ENCODE peak calls at places on chromosomes 5 and 9, in six cellular contexts. Q is GM10248, W is cardiac muscle cell, E is A549, R is choroid plexus epithelial cell, Y is IMR-90. C is an unnamed sample.
A peak's percentile ranks its signal among the peaks of the same experiment; 100 is the strongest.

GRCh38 chr5:43063731-43064171 is 23.6 kb upstream of the ANXA2R start:
- DNase-seq in E (peak; percentile 76), W (no peak), Y (no peak), R (peak; percentile 38), Q (no peak), C (no peak)

GRCh38 chr9:113238859-113239231 is 17.5 kb downstream of the SLC31A1 start:
- DNase-seq in E (no peak), Y (no peak), W (no peak), Q (no peak), R (no peak), C (no peak)

GRCh38 chr5:168295574-168296201 is 4.2 kb downstream of the WWC1 start:
- DNase-seq in Y (peak; percentile 82), E (peak; percentile 68), W (peak; percentile 71), R (peak; percentile 85), Q (no peak), C (no peak)

GRCh38 chr5:174801798-174802197 is 77.4 kb downstream of the MSX2 start:
- DNase-seq in Q (no peak), E (no peak), Y (no peak), R (no peak), W (no peak), C (no peak)

GRCh38 chr9:127682351-127683136 is 24.2 kb upstream of the CFAP157 start:
- DNase-seq in Y (no peak), Q (no peak), W (no peak), R (no peak), E (no peak), C (no peak)

GRCh38 chr5:5584751-5585150 is 162.3 kb downstream of the ICE1 start:
- DNase-seq in Q (no peak), Y (no peak), E (no peak), W (no peak), R (no peak), C (no peak)

GRCh38 chr5:61965495-61965894 is 340.5 kb upstream of the KIF2A start:
- DNase-seq in Y (no peak), Q (no peak), R (no peak), E (no peak), W (no peak), C (no peak)

GRCh38 chr5:129904667-129905466 is 602 bp downstream of the CHSY3 start:
- DNase-seq in E (peak; percentile 5), W (peak; percentile 40), R (peak; percentile 23), Y (no peak), Q (no peak), C (peak; percentile 52)

GRCh38 chr5:68046445-68046844 is 169.1 kb upstream of the PIK3R1 start:
- DNase-seq in Y (peak; percentile 98), E (peak; percentile 67), R (peak; percentile 99), Q (no peak), W (no peak), C (no peak)

GRCh38 chr5:178116406-178116885 is 3.1 kb downstream of the N4BP3 start:
- DNase-seq in Y (no peak), E (no peak), Q (peak; percentile 70), W (peak; percentile 44), R (no peak), C (peak; percentile 79)

GRCh38 chr9:83106272-83106671 is 43.3 kb upstream of the RASEF start:
- DNase-seq in R (no peak), Q (no peak), Y (no peak), W (no peak), E (peak; percentile 4), C (no peak)

GRCh38 chr9:36319806-36320205 is 61.6 kb upstream of the GNE start:
- DNase-seq in R (no peak), E (peak; percentile 93), W (no peak), Y (no peak), Q (no peak), C (no peak)

GRCh38 chr5:170315154-170315553 is 17.6 kb upstream of the LCP2 start:
- DNase-seq in Y (no peak), E (no peak), R (peak; percentile 51), W (peak; percentile 21), Q (no peak), C (no peak)

GRCh38 chr5:1778138-1779020 is 21.3 kb downstream of the MRPL36 start:
- DNase-seq in E (no peak), W (no peak), Y (no peak), R (no peak), Q (no peak), C (no peak)

GRCh38 chr9:21348430-21348829 is 2.3 kb downstream of the IFNA6 start:
- DNase-seq in E (no peak), W (no peak), Q (no peak), Y (no peak), R (no peak), C (no peak)

GRCh38 chr5:124924729-124925128 is 178.3 kb upstream of the ZNF608 start:
- DNase-seq in R (no peak), W (no peak), Y (no peak), Q (no peak), E (no peak), C (no peak)

GRCh38 chr9:98795970-98796363 is 388 bp downstream of the ANKS6 start:
- DNase-seq in E (no peak), Q (peak; percentile 43), Y (no peak), R (no peak), W (peak; percentile 42), C (no peak)

GRCh38 chr9:79014929-79015699 is 556.7 kb upstream of the TLE4 start:
- DNase-seq in W (no peak), Y (no peak), Q (no peak), E (peak; percentile 30), R (no peak), C (no peak)

GRCh38 chr5:136772541-136772940 is 407.2 kb upstream of the TRPC7 start:
- DNase-seq in W (no peak), Y (no peak), Q (no peak), R (no peak), E (no peak), C (no peak)

DNA sequence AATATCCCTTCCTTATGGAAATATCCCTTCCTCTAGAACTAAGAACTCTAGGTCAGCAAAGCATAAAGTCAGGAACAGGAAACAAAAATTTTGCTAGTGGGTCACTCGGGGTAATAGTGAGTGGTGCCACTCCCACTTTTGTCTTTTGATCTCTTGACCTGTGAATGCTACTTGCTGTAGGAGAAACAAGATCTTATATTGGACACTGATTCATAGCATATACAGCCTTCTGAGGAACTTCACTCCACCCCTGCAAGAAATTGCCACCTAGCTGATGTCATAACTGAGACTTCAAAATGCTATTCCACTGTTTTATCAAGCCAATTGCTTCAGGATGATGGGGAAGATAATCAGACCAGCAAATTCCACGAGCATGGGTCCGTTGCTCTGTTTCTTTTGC is 53.3 kb upstream of the PRSS3 start:
- DNase-seq in R (no peak), Y (no peak), Q (no peak), W (no peak), E (no peak), C (no peak)
- TF ChIP-seq CTCF in R (no peak), Y (no peak), Q (no peak), W (no peak), E (no peak), C (no peak)

GRCh38 chr9:107367727-107368502 is 84.8 kb downstream of the RAD23B start:
- DNase-seq in R (peak; percentile 39), Q (no peak), E (no peak), W (no peak), Y (no peak), C (no peak)
- TF ChIP-seq CTCF in R (no peak), Q (no peak), E (no peak), W (no peak), Y (no peak), C (no peak)

GRCh38 chr5:173056783-173057061 is 570 bp downstream of the CREBRF start:
- DNase-seq in E (no peak), Q (peak; percentile 73), R (no peak), W (no peak), Y (no peak), C (peak; percentile 81)

GRCh38 chr5:173057062-173057924 is 1.1 kb downstream of the CREBRF start:
- DNase-seq in Q (peak; percentile 98), E (peak; percentile 99), W (peak; percentile 100), R (peak; percentile 99), Y (peak; percentile 97), C (peak; percentile 96)

GRCh38 chr5:173055042-173055721 is 970 bp upstream of the CREBRF start:
- DNase-seq in Q (no peak), W (no peak), E (no peak), R (no peak), Y (no peak), C (no peak)

GRCh38 chr5:173055983-173056782 is at the start of gene CREBRF:
- DNase-seq in R (peak; percentile 98), Q (peak; percentile 96), W (peak; percentile 97), E (peak; percentile 94), Y (peak; percentile 94), C (peak; percentile 95)

DNA sequence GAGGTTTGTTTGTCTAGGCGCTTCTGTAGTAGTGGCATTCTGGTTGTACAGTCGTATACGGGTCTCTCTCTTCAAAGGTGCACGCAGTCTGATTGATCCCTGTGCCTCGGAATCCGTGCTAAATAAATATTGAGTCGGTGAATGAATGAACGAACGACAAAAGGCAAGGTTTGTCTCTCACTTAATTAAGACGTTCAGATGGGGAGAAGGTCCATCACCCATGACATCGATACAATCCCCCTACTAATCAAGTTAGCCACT is 500 bp upstream of the CREBRF start:
- DNase-seq in Y (no peak), W (peak; percentile 3), E (no peak), R (no peak), Q (no peak), C (no peak)
- TF ChIP-seq CTCF in Y (no peak), W (no peak), E (no peak), R (no peak), Q (no peak), C (no peak)

DNA sequence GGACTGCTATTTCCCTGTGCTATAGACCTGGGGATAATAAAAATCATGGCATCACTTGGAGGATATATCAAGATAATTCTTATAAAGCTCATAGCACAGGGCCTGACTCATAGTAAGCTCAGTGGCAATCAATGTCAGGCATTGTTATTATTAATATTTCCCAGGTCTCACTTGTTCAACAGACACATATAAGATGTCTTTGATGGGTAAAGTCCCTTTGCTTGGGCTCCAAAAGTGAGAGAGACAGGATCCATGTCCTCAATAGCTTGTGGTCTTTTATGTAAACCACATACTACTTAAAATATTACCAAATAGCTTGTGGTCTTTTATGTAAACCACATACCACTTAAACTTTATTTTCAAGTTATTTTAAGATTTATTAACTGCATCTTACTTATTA is 11.2 kb downstream of the SH3RF2 start:
- DNase-seq in Q (no peak), W (no peak), E (no peak), Y (no peak), R (no peak), C (no peak)
- TF ChIP-seq CTCF in Q (no peak), W (no peak), E (no peak), Y (no peak), R (no peak), C (no peak)

DNA sequence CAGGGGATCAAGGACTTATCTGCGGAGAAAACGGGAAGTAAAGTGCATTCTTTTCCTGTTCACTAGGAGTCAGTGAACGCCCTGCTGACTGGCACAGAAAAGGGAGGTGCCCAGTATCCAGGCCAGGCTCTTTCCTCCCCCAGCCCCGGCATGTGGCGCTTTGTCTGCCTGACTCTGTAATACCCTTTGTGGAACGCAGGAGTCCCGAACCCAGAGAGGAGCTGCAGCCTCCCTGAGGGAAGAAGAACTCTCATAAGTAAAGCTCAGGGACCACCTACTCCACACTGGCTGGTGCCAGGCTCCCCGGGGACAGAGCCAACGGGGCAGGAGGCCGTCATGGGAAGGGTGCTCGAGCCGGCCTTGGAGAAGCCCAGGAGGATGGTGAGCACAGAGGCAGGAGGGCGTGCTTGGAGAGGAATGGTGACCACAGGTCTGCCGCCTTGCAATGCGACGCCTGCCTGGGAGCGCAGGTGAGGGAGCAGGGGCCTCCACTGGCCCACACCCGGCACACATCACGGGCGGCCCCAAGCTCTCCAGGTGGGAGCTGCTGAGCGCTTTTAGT is 31.5 kb downstream of the VAV2 start:
- DNase-seq in R (no peak), W (no peak), E (no peak), Y (no peak), Q (no peak), C (no peak)
- TF ChIP-seq CTCF in R (no peak), W (no peak), E (no peak), Y (no peak), Q (no peak), C (no peak)

GRCh38 chr5:88923623-88924619 is 40.9 kb upstream of the MEF2C start:
- DNase-seq in W (no peak), Q (no peak), R (no peak), Y (no peak), E (no peak), C (no peak)
- TF ChIP-seq CTCF in W (no peak), Q (no peak), R (no peak), Y (no peak), E (no peak), C (no peak)

C was measured in GM20000.